ENCODE peak calls at places on chromosomes 4 and X, in five cellular contexts. K is right cardiac atrium, A is dorsolateral prefrontal cortex, M is upper lobe of right lung, N is stomach. Y is an unnamed sample.

GRCh38 chr4:2830632-2831610 is 12.7 kb upstream of the ADD1 start:
- DNase-seq in M (no peak), N (peak), A (no peak), K (no peak), Y (no peak)

GRCh38 chrX:74579597-74580209 is 34.7 kb downstream of the RLIM start:
- DNase-seq in A (no peak), M (no peak), N (no peak), K (no peak), Y (peak)

GRCh38 chr4:122584517-122584916 is 36.3 kb downstream of the IL21 start:
- DNase-seq in K (no peak), M (no peak), N (no peak), A (no peak), Y (no peak)

GRCh38 chr4:15295421-15296162 is 132.2 kb upstream of the C1QTNF7 start:
- DNase-seq in N (no peak), K (no peak), A (no peak), M (no peak), Y (no peak)

GRCh38 chrX:4547218-4547836 is 833.9 kb upstream of the PRKX start:
- DNase-seq in N (peak), M (no peak), A (peak), K (peak), Y (no peak)

GRCh38 chr4:176845636-176846035 is 52.9 kb upstream of the VEGFC start:
- DNase-seq in K (no peak), N (no peak), M (no peak), A (no peak), Y (no peak)

GRCh38 chr4:160848901-160849735 is 1314.7 kb downstream of the FSTL5 start:
- DNase-seq in N (no peak), A (no peak), K (no peak), M (no peak), Y (no peak)

GRCh38 chrX:11117751-11118150 is 6.6 kb downstream of the HCCS start:
- DNase-seq in A (no peak), M (no peak), K (no peak), N (no peak), Y (no peak)

GRCh38 chr4:81375745-81376144 is 96.0 kb downstream of the RASGEF1B start:
- DNase-seq in K (no peak), A (no peak), N (no peak), M (no peak), Y (no peak)

GRCh38 chr4:82578935-82579334 is 17.1 kb upstream of the TMEM150C start:
- DNase-seq in A (no peak), N (no peak), M (no peak), K (no peak), Y (no peak)

GRCh38 chr4:68951078-68951805 is at the start of gene UGT2A3:
- DNase-seq in N (no peak), M (no peak), A (no peak), K (no peak), Y (peak)

GRCh38 chrX:38313190-38313589 is 14.1 kb downstream of the RPGR start:
- DNase-seq in A (no peak), N (no peak), K (no peak), M (no peak), Y (no peak)

GRCh38 chr4:165208322-165208652 is 926 bp downstream of the KLHL2 start:
- DNase-seq in N (no peak), K (no peak), A (no peak), M (no peak), Y (no peak)

GRCh38 chr4:74423101-74423500 is 21.8 kb upstream of the AREG start:
- DNase-seq in A (no peak), N (peak), K (peak), M (no peak), Y (no peak)

GRCh38 chr4:73869130-73870055 is at the start of gene CXCL1:
- DNase-seq in K (peak), M (peak), A (no peak), N (peak), Y (no peak)

GRCh38 chrX:154363706-154364439 is 10.6 kb downstream of the FLNA start:
- DNase-seq in K (no peak), N (no peak), M (no peak), A (no peak), Y (no peak)

GRCh38 chr4:159551268-159551667 is 448.4 kb downstream of the RAPGEF2 start:
- DNase-seq in N (no peak), A (no peak), M (no peak), K (no peak), Y (no peak)

GRCh38 chr4:68344785-68345184 is 5.1 kb downstream of the YTHDC1 start:
- DNase-seq in N (no peak), K (no peak), A (no peak), M (no peak), Y (no peak)

GRCh38 chr4:166174717-166175510 is 301.9 kb downstream of the TLL1 start:
- DNase-seq in A (no peak), N (no peak), K (no peak), M (no peak), Y (no peak)

GRCh38 chr4:164989464-164989863 is 12.0 kb upstream of the TRIM61 start:
- DNase-seq in M (no peak), N (no peak), A (no peak), K (no peak), Y (no peak)

GRCh38 chrX:103446665-103447302 is 70.4 kb downstream of the BEX3 start:
- DNase-seq in N (no peak), K (no peak), M (no peak), A (no peak), Y (peak)

GRCh38 chrX:149513713-149514427 is 8.8 kb upstream of the IDS start:
- DNase-seq in K (no peak), A (no peak), M (no peak), N (no peak), Y (no peak)

GRCh38 chr4:94490437-94490836 is 38.7 kb downstream of the PDLIM5 start:
- DNase-seq in A (no peak), K (no peak), N (no peak), M (no peak), Y (no peak)

GRCh38 chr4:102809190-102809589 is 18.2 kb downstream of the UBE2D3 start:
- DNase-seq in M (no peak), A (no peak), K (no peak), N (no peak), Y (no peak)

GRCh38 chrX:7647826-7648225 is 195.1 kb upstream of the VCX start:
- DNase-seq in A (no peak), M (no peak), K (no peak), N (no peak), Y (no peak)

GRCh38 chr4:1045193-1045594 is 33.8 kb downstream of the FGFRL1 start:
- DNase-seq in M (peak), A (no peak), K (peak), N (no peak), Y (no peak)

GRCh38 chrX:155028749-155029360 is 2.2 kb downstream of the FUNDC2 start:
- DNase-seq in N (no peak), M (no peak), K (no peak), A (no peak), Y (no peak)

GRCh38 chr4:100417565-100417964 is 100.3 kb downstream of the EMCN start:
- DNase-seq in N (no peak), M (no peak), A (no peak), K (no peak), Y (no peak)

GRCh38 chr4:188903995-188904394 is 764.8 kb downstream of the TRIML1 start:
- DNase-seq in A (no peak), N (no peak), M (no peak), K (no peak), Y (peak)

DNA sequence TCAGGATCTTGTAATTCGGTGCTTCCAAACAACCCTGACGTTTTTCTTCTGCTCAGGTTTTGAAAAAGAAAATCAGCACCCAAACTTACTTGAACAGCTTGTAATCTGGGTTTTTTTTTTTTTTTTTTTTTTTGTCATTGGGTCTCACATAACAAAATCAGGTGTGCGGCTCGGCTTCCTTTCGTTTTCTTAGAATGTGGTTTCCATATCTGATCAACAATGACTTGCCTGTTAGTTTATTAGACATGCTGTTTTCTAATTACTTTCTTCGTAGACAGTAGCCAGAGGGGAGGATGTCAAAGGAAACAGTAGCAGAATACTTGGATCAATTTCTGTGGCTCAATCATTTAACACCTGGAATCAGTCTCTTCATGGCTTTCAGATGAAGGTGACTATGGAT is 890 bp upstream of the FREM3 start:
- DNase-seq in K (no peak), A (no peak), M (no peak), N (no peak), Y (no peak)
- H3K4me3 ChIP-seq in K (peak), A (peak), M (no peak), N (peak), Y (no peak)

GRCh38 chr4:146945556-146946374 is at the start of gene TTC29:
- DNase-seq in N (peak), M (peak), A (peak), K (peak), Y (no peak)
- H3K4me3 ChIP-seq in N (peak), M (peak), A (peak), K (peak), Y (peak)

DNA sequence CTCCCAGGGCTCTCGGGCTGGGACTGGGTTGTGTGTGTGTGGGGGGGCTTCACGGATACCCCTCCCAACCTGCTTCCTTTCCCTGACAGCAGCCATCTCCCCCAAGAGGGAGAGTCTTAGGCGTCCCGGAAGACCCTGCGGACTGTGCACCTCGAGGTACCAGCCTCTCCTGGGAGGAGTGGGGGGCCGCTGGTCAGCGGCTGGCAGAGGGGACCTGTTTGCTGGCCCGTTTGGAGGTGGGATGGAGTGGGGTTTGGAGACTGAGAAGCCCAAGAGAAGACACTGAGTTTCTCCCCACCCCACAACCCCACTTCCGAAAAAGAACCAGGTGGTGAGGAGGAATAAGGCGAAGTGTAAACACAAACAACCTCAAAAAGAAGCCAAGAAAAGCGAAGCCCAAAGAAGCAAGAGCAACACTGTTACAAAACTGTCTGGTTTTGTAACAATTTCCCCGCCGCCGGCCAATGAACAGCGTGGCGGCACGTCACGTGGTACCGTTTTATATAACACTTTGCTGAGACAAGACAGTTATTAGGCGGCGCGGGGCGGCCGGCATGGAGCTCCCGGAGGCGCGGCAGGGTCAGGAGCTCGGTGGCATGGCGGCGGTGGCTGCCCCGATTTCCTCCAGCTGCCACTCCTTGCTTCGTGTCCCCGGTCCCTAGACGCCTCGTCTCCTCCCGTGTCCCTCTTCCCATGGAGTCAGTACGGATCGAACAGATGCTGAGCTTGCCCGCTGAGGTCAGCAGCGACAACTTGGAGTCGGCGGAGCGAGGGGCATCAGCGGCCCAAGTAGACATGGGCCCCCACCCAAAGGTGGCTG is at the start of gene LONRF3:
- DNase-seq in A (peak), K (peak), M (peak), N (peak), Y (no peak)
- H3K4me3 ChIP-seq in A (peak), K (peak), M (peak), N (peak), Y (peak)

GRCh38 chr4:92305878-92306520 is 2.2 kb downstream of the GRID2 start:
- DNase-seq in A (peak), K (peak), N (no peak), M (no peak), Y (no peak)
- H3K4me3 ChIP-seq in A (peak), K (peak), N (peak), M (peak), Y (peak)

Y was measured in epithelial cell of proximal tubule.